ENCODE peak calls at places on chromosome 10, in ten cellular contexts. D is CD8-positive, alpha-beta T cell; K is astrocyte of the cerebellum; L is CD4-positive, alpha-beta T cell; V is foreskin fibroblast; Q is H9; H is osteoblast; E is BJ; F is spleen; O is cardiac fibroblast. J is an unnamed sample.

GRCh38 chr10:49163741-49164140 is 24.4 kb downstream of the TMEM273 start:
- DNase-seq in D (peak), K (peak), L (no peak), V (peak), Q (no peak), H (peak), E (no peak), F (no peak), O (peak), J (no peak)

GRCh38 chr10:50351483-50352146 is 100.3 kb upstream of the ASAH2 start:
- DNase-seq in D (no peak), K (no peak), L (no peak), V (no peak), Q (no peak), H (no peak), E (no peak), F (no peak), O (no peak), J (no peak)

GRCh38 chr10:103646304-103646703 is 152.8 kb downstream of the NEURL1 start:
- DNase-seq in D (no peak), K (no peak), L (no peak), V (no peak), Q (no peak), H (no peak), E (no peak), F (no peak), O (no peak), J (no peak)

GRCh38 chr10:123972481-123973401 is 81.1 kb upstream of the CPXM2 start:
- DNase-seq in D (no peak), K (no peak), L (no peak), V (no peak), Q (peak), H (no peak), E (no peak), F (no peak), O (no peak), J (no peak)

GRCh38 chr10:110429301-110429700 is 68.4 kb upstream of the DUSP5 start:
- DNase-seq in D (no peak), K (no peak), L (no peak), V (peak), Q (no peak), H (peak), E (no peak), F (peak), O (peak), J (no peak)

GRCh38 chr10:21238044-21238443 is 287.4 kb downstream of the SKIDA1 start:
- DNase-seq in D (no peak), K (no peak), L (no peak), V (no peak), Q (no peak), H (peak), E (no peak), F (no peak), O (no peak), J (peak)

GRCh38 chr10:48579251-48579960 is 25.5 kb downstream of the ARHGAP22 start:
- DNase-seq in D (no peak), K (peak), L (no peak), V (peak), Q (peak), H (peak), E (no peak), F (no peak), O (peak), J (no peak)

GRCh38 chr10:100168313-100168643 is 17.6 kb downstream of the ERLIN1 start:
- DNase-seq in D (no peak), K (no peak), L (no peak), V (no peak), Q (no peak), H (no peak), E (no peak), F (no peak), O (no peak), J (no peak)

GRCh38 chr10:114437456-114438292 is 33.4 kb upstream of the AFAP1L2 start:
- DNase-seq in D (no peak), K (no peak), L (no peak), V (peak), Q (no peak), H (peak), E (no peak), F (no peak), O (peak), J (peak)

GRCh38 chr10:60629332-60629731 is 148.9 kb upstream of the CDK1 start:
- DNase-seq in D (no peak), K (no peak), L (no peak), V (no peak), Q (no peak), H (no peak), E (no peak), F (no peak), O (no peak), J (no peak)
- TF ChIP-seq CTCF in D (no peak), K (no peak), L (no peak), V (no peak), Q (no peak), H (no peak), E (no peak), F (no peak), O (no peak), J (no peak)

GRCh38 chr10:118667732-118668131 is 72.3 kb upstream of the PRLHR start:
- DNase-seq in D (no peak), K (no peak), L (no peak), V (no peak), Q (no peak), H (no peak), E (no peak), F (no peak), O (no peak), J (no peak)

GRCh38 chr10:118669020-118669766 is 73.7 kb upstream of the PRLHR start:
- DNase-seq in D (no peak), K (peak), L (no peak), V (peak), Q (no peak), H (no peak), E (peak), F (no peak), O (peak), J (no peak)

GRCh38 chr10:118669835-118670234 is 74.4 kb upstream of the PRLHR start:
- DNase-seq in D (no peak), K (no peak), L (no peak), V (no peak), Q (no peak), H (no peak), E (no peak), F (no peak), O (no peak), J (no peak)

GRCh38 chr10:118666350-118666749 is 70.9 kb upstream of the PRLHR start:
- DNase-seq in D (no peak), K (no peak), L (no peak), V (no peak), Q (no peak), H (no peak), E (no peak), F (no peak), O (no peak), J (no peak)

GRCh38 chr10:118668228-118668952 is 72.9 kb upstream of the PRLHR start:
- DNase-seq in D (no peak), K (no peak), L (no peak), V (no peak), Q (no peak), H (peak), E (no peak), F (no peak), O (no peak), J (no peak)
- TF ChIP-seq CTCF in D (no peak), K (no peak), L (no peak), V (no peak), Q (peak), H (no peak), E (peak), F (no peak), O (no peak), J (no peak)

GRCh38 chr10:98486421-98486820 is 39.7 kb upstream of the HPS1 start:
- DNase-seq in D (no peak), K (no peak), L (no peak), V (peak), Q (no peak), H (peak), E (peak), F (no peak), O (peak), J (no peak)

GRCh38 chr10:98488669-98489430 is 42.1 kb upstream of the HPS1 start:
- DNase-seq in D (no peak), K (no peak), L (no peak), V (peak), Q (no peak), H (no peak), E (no peak), F (no peak), O (no peak), J (peak)

GRCh38 chr10:98485959-98486358 is 39.2 kb upstream of the HPS1 start:
- DNase-seq in D (no peak), K (no peak), L (no peak), V (peak), Q (no peak), H (peak), E (no peak), F (no peak), O (peak), J (no peak)

GRCh38 chr10:98489561-98490481 is 43.1 kb upstream of the HPS1 start:
- DNase-seq in D (no peak), K (no peak), L (no peak), V (no peak), Q (no peak), H (no peak), E (no peak), F (no peak), O (no peak), J (peak)

GRCh38 chr10:98487692-98488091 is 41.0 kb upstream of the HPS1 start:
- DNase-seq in D (no peak), K (no peak), L (no peak), V (no peak), Q (no peak), H (no peak), E (no peak), F (no peak), O (no peak), J (no peak)
- TF ChIP-seq CTCF in D (no peak), K (no peak), L (no peak), V (no peak), Q (peak), H (no peak), E (no peak), F (no peak), O (no peak), J (no peak)

GRCh38 chr10:132994811-132995210 is 52.4 kb upstream of the CFAP46 start:
- DNase-seq in D (no peak), K (no peak), L (no peak), V (no peak), Q (no peak), H (no peak), E (no peak), F (no peak), O (no peak), J (no peak)
- TF ChIP-seq CTCF in D (no peak), K (no peak), L (no peak), V (no peak), Q (no peak), H (no peak), E (no peak), F (no peak), O (no peak), J (no peak)

GRCh38 chr10:90857635-90858488 is at the start of gene HTR7:
- DNase-seq in D (peak), K (no peak), L (peak), V (peak), Q (peak), H (peak), E (no peak), F (peak), O (peak), J (peak)
- TF ChIP-seq CTCF in D (peak), K (peak), L (peak), V (peak), Q (peak), H (peak), E (peak), F (peak), O (peak), J (peak)

GRCh38 chr10:104767282-104767681 is 126.2 kb downstream of the SORCS3 start:
- DNase-seq in D (no peak), K (no peak), L (no peak), V (no peak), Q (no peak), H (no peak), E (no peak), F (no peak), O (no peak), J (no peak)

GRCh38 chr10:104766341-104766740 is 125.3 kb downstream of the SORCS3 start:
- DNase-seq in D (no peak), K (peak), L (no peak), V (peak), Q (no peak), H (no peak), E (no peak), F (no peak), O (peak), J (no peak)

GRCh38 chr10:104762793-104763192 is 121.7 kb downstream of the SORCS3 start:
- DNase-seq in D (no peak), K (no peak), L (no peak), V (no peak), Q (no peak), H (no peak), E (no peak), F (no peak), O (no peak), J (no peak)

DNA sequence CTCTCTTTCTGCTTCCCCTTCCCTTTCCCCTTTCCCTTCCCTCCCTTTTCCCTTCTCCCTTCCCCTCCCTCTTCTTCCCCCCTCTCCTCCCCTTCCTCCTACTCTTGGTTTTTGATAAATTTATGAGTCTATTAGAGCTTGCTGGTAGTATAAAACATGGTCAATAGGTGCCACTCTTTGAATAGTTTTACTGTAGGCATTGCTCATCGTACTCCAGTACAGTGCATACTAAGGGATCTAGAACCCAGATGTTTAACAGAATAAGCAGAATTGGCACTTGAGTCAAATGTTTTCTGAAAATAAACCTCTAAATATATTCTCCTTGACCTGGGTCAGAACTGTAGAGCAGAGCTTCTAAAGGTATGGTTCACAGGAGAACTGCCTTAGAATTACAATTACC is 126.7 kb downstream of the SORCS3 start:
- DNase-seq in D (no peak), K (no peak), L (no peak), V (peak), Q (no peak), H (no peak), E (no peak), F (no peak), O (no peak), J (no peak)
- TF ChIP-seq CTCF in D (no peak), K (no peak), L (no peak), V (no peak), Q (no peak), H (no peak), E (no peak), F (no peak), O (no peak), J (no peak)

DNA sequence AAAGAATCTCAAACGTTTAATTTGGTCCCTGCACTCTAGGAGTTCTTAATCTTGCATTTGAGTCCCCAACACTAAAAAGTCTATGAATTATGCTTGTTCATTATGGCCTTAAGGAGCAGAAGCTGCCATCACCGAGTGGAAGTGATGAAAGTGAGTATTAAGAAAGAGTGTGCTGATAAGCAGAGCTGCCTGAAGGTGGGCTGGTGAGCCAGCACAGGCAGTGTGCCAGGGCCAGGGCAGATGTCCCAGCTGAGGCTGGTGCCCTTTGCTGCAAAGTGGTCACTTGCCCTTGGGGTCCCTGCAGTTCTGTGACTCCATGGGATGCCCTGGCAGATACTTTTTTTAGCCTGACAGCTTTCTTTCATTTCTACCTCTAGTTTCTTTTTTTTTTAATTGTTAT is 73.0 kb upstream of the LOXL4 start:
- DNase-seq in D (no peak), K (no peak), L (no peak), V (peak), Q (no peak), H (no peak), E (no peak), F (no peak), O (no peak), J (no peak)
- TF ChIP-seq CTCF in D (no peak), K (peak), L (no peak), V (no peak), Q (no peak), H (no peak), E (peak), F (no peak), O (no peak), J (no peak)

J was measured in Calu3.